ENCODE peak calls at places on chromosomes 5 and 9, in four cellular contexts. A, X, V and Y are unnamed samples.
A peak's percentile ranks its signal among the peaks of the same experiment; 100 is the strongest.

GRCh38 chr5:83987513-83988292 is 267.0 kb upstream of the HAPLN1 start:
- DNase-seq in A (no peak), X (no peak), V (no peak), Y (no peak)

GRCh38 chr5:159208508-159209437 is 580 bp downstream of the RNF145 start:
- DNase-seq in A (peak; percentile 81), X (no peak), V (peak; percentile 49), Y (no peak)

GRCh38 chr9:121735065-121735791 is 83.8 kb downstream of the DAB2IP start:
- DNase-seq in A (no peak), X (no peak), V (peak; percentile 62), Y (no peak)

GRCh38 chr5:129412731-129413130 is 47.4 kb upstream of the ADAMTS19 start:
- DNase-seq in A (no peak), X (no peak), V (no peak), Y (no peak)

GRCh38 chr5:30401479-30402058 is 791.9 kb upstream of the CDH6 start:
- DNase-seq in A (no peak), X (peak; percentile 21), V (peak; percentile 52), Y (no peak)

GRCh38 chr9:114130141-114130540 is 25.2 kb upstream of the COL27A1 start:
- DNase-seq in A (no peak), X (no peak), V (no peak), Y (no peak)

GRCh38 chr5:61139094-61139873 is 23.0 kb downstream of the SMIM15 start:
- DNase-seq in A (no peak), X (no peak), V (peak; percentile 4), Y (no peak)

GRCh38 chr5:97508864-97509263 is 325.8 kb upstream of the RIOK2 start:
- DNase-seq in A (no peak), X (no peak), V (no peak), Y (no peak)

GRCh38 chr9:89564257-89564878 is 40.4 kb upstream of the GADD45G start:
- DNase-seq in A (no peak), X (no peak), V (peak; percentile 70), Y (no peak)

GRCh38 chr5:9370256-9370655 is 175.6 kb downstream of the SEMA5A start:
- DNase-seq in A (no peak), X (no peak), V (no peak), Y (no peak)

GRCh38 chr5:130571076-130571475 is 594.0 kb downstream of the HINT1 start:
- DNase-seq in A (no peak), X (no peak), V (no peak), Y (no peak)

GRCh38 chr5:159912033-159912800 is 4.1 kb upstream of the ADRA1B start:
- DNase-seq in A (no peak), X (no peak), V (no peak), Y (no peak)

GRCh38 chr5:75536147-75536546 is 24.5 kb downstream of the POLK start:
- DNase-seq in A (no peak), X (no peak), V (no peak), Y (no peak)

GRCh38 chr5:67648201-67648671 is 451.6 kb upstream of the CD180 start:
- DNase-seq in A (peak; percentile 77), X (no peak), V (no peak), Y (peak; percentile 94)

GRCh38 chr5:166566725-166567124 is 1724.7 kb upstream of the WWC1 start:
- DNase-seq in A (no peak), X (no peak), V (no peak), Y (no peak)

GRCh38 chr5:17315710-17316221 is 98.3 kb downstream of the BASP1 start:
- DNase-seq in A (no peak), X (no peak), V (peak; percentile 65), Y (no peak)

GRCh38 chr5:156715287-156715686 is 134.8 kb upstream of the PPP1R2B start:
- DNase-seq in A (no peak), X (no peak), V (no peak), Y (no peak)

GRCh38 chr5:129410488-129410887 is 49.6 kb upstream of the ADAMTS19 start:
- DNase-seq in A (no peak), X (no peak), V (no peak), Y (no peak)

GRCh38 chr5:8458038-8458383 is 589.1 kb downstream of the MTRR start:
- DNase-seq in A (peak; percentile 75), X (no peak), V (no peak), Y (no peak)

GRCh38 chr9:84703793-84704192 is 34.3 kb downstream of the NTRK2 start:
- DNase-seq in A (no peak), X (no peak), V (no peak), Y (no peak)

GRCh38 chr9:75088646-75089368 is 493 bp downstream of the OSTF1 start:
- DNase-seq in A (peak; percentile 83), X (no peak), V (peak; percentile 78), Y (peak; percentile 92)

GRCh38 chr5:150057996-150058395 is 28.4 kb downstream of the CSF1R start:
- DNase-seq in A (no peak), X (no peak), V (no peak), Y (no peak)